ENCODE peak calls at places on chromosomes 7 and 10, in four cellular contexts. One of them, this sample, is unnamed.
A peak's percentile ranks its signal among the peaks of the same experiment; 100 is the strongest.

GRCh38 chr7:131123991-131124629 is 203.6 kb upstream of the MKLN1 start:
- DNase-seq in DND-41: no peak
- DNase-seq in OCI-LY7: peak; percentile 96
- DNase-seq in astrocyte: no peak
- DNase-seq in this sample: no peak

GRCh38 chr10:102068216-102068615 is 3.1 kb downstream of the HPS6 start:
- DNase-seq in DND-41: no peak
- DNase-seq in OCI-LY7: no peak
- DNase-seq in astrocyte: no peak
- DNase-seq in this sample: no peak

GRCh38 chr7:156347132-156347531 is 293.4 kb upstream of the RNF32 start:
- DNase-seq in DND-41: no peak
- DNase-seq in OCI-LY7: no peak
- DNase-seq in astrocyte: no peak
- DNase-seq in this sample: no peak

GRCh38 chr10:121244791-121245190 is 353.5 kb downstream of the FGFR2 start:
- DNase-seq in DND-41: no peak
- DNase-seq in OCI-LY7: no peak
- DNase-seq in astrocyte: peak; percentile 62
- DNase-seq in this sample: no peak

GRCh38 chr7:155638366-155638765 is 6.1 kb upstream of the RBM33 start:
- DNase-seq in DND-41: no peak
- DNase-seq in OCI-LY7: no peak
- DNase-seq in astrocyte: no peak
- DNase-seq in this sample: no peak

GRCh38 chr10:66629976-66630375 is 295.9 kb upstream of the LRRTM3 start:
- DNase-seq in DND-41: no peak
- DNase-seq in OCI-LY7: no peak
- DNase-seq in astrocyte: peak; percentile 3
- DNase-seq in this sample: no peak

GRCh38 chr10:63107943-63108437 is 25.1 kb upstream of the NRBF2 start:
- DNase-seq in DND-41: no peak
- DNase-seq in OCI-LY7: no peak
- DNase-seq in astrocyte: no peak
- DNase-seq in this sample: no peak

GRCh38 chr7:151796871-151797270 is 80.0 kb downstream of the PRKAG2 start:
- DNase-seq in DND-41: no peak
- DNase-seq in OCI-LY7: no peak
- DNase-seq in astrocyte: no peak
- DNase-seq in this sample: no peak

GRCh38 chr10:131073469-131074060 is 238.0 kb downstream of the TCERG1L start:
- DNase-seq in DND-41: no peak
- DNase-seq in OCI-LY7: no peak
- DNase-seq in astrocyte: no peak
- DNase-seq in this sample: no peak

GRCh38 chr7:107173691-107174406 is 5.0 kb downstream of the HBP1 start:
- DNase-seq in DND-41: no peak
- DNase-seq in OCI-LY7: no peak
- DNase-seq in astrocyte: no peak
- DNase-seq in this sample: no peak

GRCh38 chr10:60203993-60204618 is 185.6 kb downstream of the ANK3 start:
- DNase-seq in DND-41: no peak
- DNase-seq in OCI-LY7: peak; percentile 44
- DNase-seq in astrocyte: no peak
- DNase-seq in this sample: peak; percentile 48

GRCh38 chr10:97683556-97684357 is 3.3 kb downstream of the AVPI1 start:
- DNase-seq in DND-41: no peak
- DNase-seq in OCI-LY7: peak; percentile 14
- DNase-seq in astrocyte: peak; percentile 35
- DNase-seq in this sample: peak; percentile 62

GRCh38 chr10:72335394-72336258 is 19.1 kb downstream of the DNAJB12 start:
- DNase-seq in DND-41: peak; percentile 70
- DNase-seq in OCI-LY7: peak; percentile 45
- DNase-seq in astrocyte: no peak
- DNase-seq in this sample: peak; percentile 59

GRCh38 chr10:94343159-94343558 is 19.6 kb downstream of the NOC3L start:
- DNase-seq in DND-41: no peak
- DNase-seq in OCI-LY7: no peak
- DNase-seq in astrocyte: no peak
- DNase-seq in this sample: no peak

GRCh38 chr7:132609222-132609621 is 33.0 kb upstream of the PLXNA4 start:
- DNase-seq in DND-41: no peak
- DNase-seq in OCI-LY7: no peak
- DNase-seq in astrocyte: peak; percentile 71
- DNase-seq in this sample: no peak

GRCh38 chr7:435518-436366 is 83.9 kb downstream of the PDGFA start:
- DNase-seq in DND-41: no peak
- DNase-seq in OCI-LY7: no peak
- DNase-seq in astrocyte: peak; percentile 39
- DNase-seq in this sample: peak; percentile 38

GRCh38 chr7:98387544-98388226 is 13.2 kb downstream of the BAIAP2L1 start:
- DNase-seq in DND-41: no peak
- DNase-seq in OCI-LY7: no peak
- DNase-seq in astrocyte: no peak
- DNase-seq in this sample: no peak

GRCh38 chr10:35746004-35746403 is 103.9 kb upstream of the FZD8 start:
- DNase-seq in DND-41: no peak
- DNase-seq in OCI-LY7: no peak
- DNase-seq in astrocyte: no peak
- DNase-seq in this sample: no peak

GRCh38 chr7:35571596-35572240 is 123.2 kb downstream of the HERPUD2 start:
- DNase-seq in DND-41: no peak
- DNase-seq in OCI-LY7: no peak
- DNase-seq in astrocyte: no peak
- DNase-seq in this sample: no peak

GRCh38 chr7:8035190-8035589 is 66.6 kb downstream of the GLCCI1 start:
- DNase-seq in DND-41: no peak
- DNase-seq in OCI-LY7: no peak
- DNase-seq in astrocyte: no peak
- DNase-seq in this sample: no peak

GRCh38 chr7:140638311-140638791 is 2.3 kb downstream of the DENND2A start:
- DNase-seq in DND-41: no peak
- DNase-seq in OCI-LY7: no peak
- DNase-seq in astrocyte: peak; percentile 42
- DNase-seq in this sample: no peak

GRCh38 chr7:55185941-55186609 is 167.3 kb downstream of the EGFR start:
- DNase-seq in DND-41: no peak
- DNase-seq in OCI-LY7: no peak
- DNase-seq in astrocyte: peak; percentile 93
- DNase-seq in this sample: peak; percentile 42

GRCh38 chr7:95871078-95871848 is 98.9 kb downstream of the DYNC1I1 start:
- DNase-seq in DND-41: peak; percentile 33
- DNase-seq in OCI-LY7: peak; percentile 44
- DNase-seq in astrocyte: peak; percentile 14
- DNase-seq in this sample: peak; percentile 72

GRCh38 chr10:125163803-125164202 is 3.4 kb upstream of the CTBP2 start:
- DNase-seq in DND-41: no peak
- DNase-seq in OCI-LY7: no peak
- DNase-seq in astrocyte: no peak
- DNase-seq in this sample: no peak

GRCh38 chr7:96558530-96558929 is 151.1 kb downstream of the SEM1 start:
- DNase-seq in DND-41: no peak
- DNase-seq in OCI-LY7: no peak
- DNase-seq in astrocyte: no peak
- DNase-seq in this sample: no peak

GRCh38 chr7:129307592-129307991 is 82.8 kb downstream of the AHCYL2 start:
- DNase-seq in DND-41: no peak
- DNase-seq in OCI-LY7: no peak
- DNase-seq in astrocyte: no peak
- DNase-seq in this sample: no peak

GRCh38 chr10:70174058-70174741 is 3.9 kb upstream of the SAR1A start:
- DNase-seq in DND-41: no peak
- DNase-seq in OCI-LY7: peak; percentile 77
- DNase-seq in astrocyte: no peak
- DNase-seq in this sample: peak; percentile 37

GRCh38 chr7:135713836-135714470 is 14.0 kb downstream of the SLC13A4 start:
- DNase-seq in DND-41: no peak
- DNase-seq in OCI-LY7: no peak
- DNase-seq in astrocyte: no peak
- DNase-seq in this sample: no peak

GRCh38 chr10:83522881-83523386 is 616.4 kb upstream of the GHITM start:
- DNase-seq in DND-41: no peak
- DNase-seq in OCI-LY7: no peak
- DNase-seq in astrocyte: peak; percentile 98
- DNase-seq in this sample: no peak

GRCh38 chr10:90992462-90992861 is 71.6 kb upstream of the ANKRD1 start:
- DNase-seq in DND-41: no peak
- DNase-seq in OCI-LY7: no peak
- DNase-seq in astrocyte: no peak
- DNase-seq in this sample: no peak
- H3K27ac ChIP-seq in DND-41: peak overlapping the region; percentile 50
- H3K27ac ChIP-seq in OCI-LY7: no peak overlapping the region
- H3K27ac ChIP-seq in astrocyte: no peak overlapping the region
- H3K27ac ChIP-seq in this sample: no peak overlapping the region

GRCh38 chr7:24793982-24794648 is 36.9 kb upstream of the GSDME start:
- DNase-seq in DND-41: peak; percentile 35
- DNase-seq in OCI-LY7: peak; percentile 39
- DNase-seq in astrocyte: no peak
- DNase-seq in this sample: no peak
- H3K4me2 ChIP-seq in DND-41: no peak overlapping the region
- H3K4me2 ChIP-seq in OCI-LY7: peak overlapping the region; percentile 52
- H3K4me2 ChIP-seq in astrocyte: no peak overlapping the region
- H3K4me2 ChIP-seq in this sample: no peak overlapping the region

GRCh38 chr10:30705086-30705624 is 75.6 kb upstream of the LYZL2 start:
- DNase-seq in DND-41: peak; percentile 79
- DNase-seq in OCI-LY7: peak; percentile 92
- DNase-seq in astrocyte: no peak
- DNase-seq in this sample: no peak
- H2AFZ ChIP-seq in DND-41: peak overlapping the region; percentile 68
- H2AFZ ChIP-seq in OCI-LY7: no peak overlapping the region
- H2AFZ ChIP-seq in astrocyte: no peak overlapping the region
- H2AFZ ChIP-seq in this sample: no peak overlapping the region

GRCh38 chr10:99982728-99983127 is 27.0 kb downstream of the DNMBP start:
- DNase-seq in DND-41: no peak
- DNase-seq in OCI-LY7: no peak
- DNase-seq in astrocyte: no peak
- DNase-seq in this sample: no peak
- H3K27ac ChIP-seq in DND-41: no peak overlapping the region
- H3K27ac ChIP-seq in OCI-LY7: no peak overlapping the region
- H3K27ac ChIP-seq in astrocyte: peak overlapping the region; percentile 46
- H3K27ac ChIP-seq in this sample: peak overlapping the region; percentile 82

GRCh38 chr10:76115131-76115470 is 683.7 kb downstream of the LRMDA start:
- DNase-seq in DND-41: no peak
- DNase-seq in OCI-LY7: no peak
- DNase-seq in astrocyte: no peak
- DNase-seq in this sample: no peak
- H3K4me2 ChIP-seq in DND-41: no peak overlapping the region
- H3K4me2 ChIP-seq in OCI-LY7: no peak overlapping the region
- H3K4me2 ChIP-seq in astrocyte: peak overlapping the region; percentile 21
- H3K4me2 ChIP-seq in this sample: no peak overlapping the region

DNA sequence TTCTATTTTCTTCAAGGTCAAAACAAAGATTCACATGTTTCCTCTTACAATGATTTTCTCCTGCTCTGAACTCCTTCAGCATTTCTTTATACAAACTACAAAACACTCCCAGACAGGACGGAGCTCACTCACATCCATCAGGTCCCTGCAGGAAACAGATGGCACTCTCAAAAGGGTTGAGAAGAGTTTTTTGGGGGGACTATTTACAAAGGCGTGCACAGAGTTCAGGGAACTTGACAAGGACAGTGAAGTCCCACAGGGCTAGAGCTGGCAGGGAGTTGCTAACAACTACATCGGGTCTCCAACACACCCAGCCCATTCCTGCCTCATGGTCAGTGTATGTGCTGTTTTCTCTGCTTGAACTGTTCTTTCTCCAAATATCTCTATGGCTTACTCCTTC is 24.7 kb upstream of the YAE1 start:
- DNase-seq in DND-41: no peak
- DNase-seq in OCI-LY7: no peak
- DNase-seq in astrocyte: no peak
- DNase-seq in this sample: no peak
- H2AFZ ChIP-seq in DND-41: no peak overlapping the region
- H2AFZ ChIP-seq in OCI-LY7: no peak overlapping the region
- H2AFZ ChIP-seq in astrocyte: no peak overlapping the region
- H2AFZ ChIP-seq in this sample: no peak overlapping the region